ENCODE peak calls at places on chromosome 1, in five cellular contexts. One of them, this sample, is unnamed.

GRCh38 chr1:177023710-177024109 is 140.8 kb downstream of the ASTN1 start:
- DNase-seq in stimulated activated CD4-positive, alpha-beta T cell treated with anti-CD3 and anti-CD28 coated beads, Interleukin-12 subunit alpha, Interleukin-12 subunit beta, amount 100 ng/mL, for 48 hours: no peak
- DNase-seq in coronary artery: no peak
- DNase-seq in tibial artery: no peak
- DNase-seq in T-helper 17 cell: no peak
- DNase-seq in this sample: no peak

GRCh38 chr1:232134365-232134764 is 495.6 kb downstream of the SIPA1L2 start:
- DNase-seq in stimulated activated CD4-positive, alpha-beta T cell treated with anti-CD3 and anti-CD28 coated beads, Interleukin-12 subunit alpha, Interleukin-12 subunit beta, amount 100 ng/mL, for 48 hours: no peak
- DNase-seq in coronary artery: no peak
- DNase-seq in tibial artery: no peak
- DNase-seq in T-helper 17 cell: no peak
- DNase-seq in this sample: no peak

GRCh38 chr1:216212826-216213225 is 210.4 kb downstream of the USH2A start:
- DNase-seq in stimulated activated CD4-positive, alpha-beta T cell treated with anti-CD3 and anti-CD28 coated beads, Interleukin-12 subunit alpha, Interleukin-12 subunit beta, amount 100 ng/mL, for 48 hours: no peak
- DNase-seq in coronary artery: no peak
- DNase-seq in tibial artery: no peak
- DNase-seq in T-helper 17 cell: no peak
- DNase-seq in this sample: no peak

GRCh38 chr1:96559707-96560588 is 161.6 kb upstream of the PTBP2 start:
- DNase-seq in stimulated activated CD4-positive, alpha-beta T cell treated with anti-CD3 and anti-CD28 coated beads, Interleukin-12 subunit alpha, Interleukin-12 subunit beta, amount 100 ng/mL, for 48 hours: no peak
- DNase-seq in coronary artery: no peak
- DNase-seq in tibial artery: no peak
- DNase-seq in T-helper 17 cell: no peak
- DNase-seq in this sample: peak

GRCh38 chr1:59025201-59025600 is 241.4 kb upstream of the JUN start:
- DNase-seq in stimulated activated CD4-positive, alpha-beta T cell treated with anti-CD3 and anti-CD28 coated beads, Interleukin-12 subunit alpha, Interleukin-12 subunit beta, amount 100 ng/mL, for 48 hours: no peak
- DNase-seq in coronary artery: no peak
- DNase-seq in tibial artery: no peak
- DNase-seq in T-helper 17 cell: no peak
- DNase-seq in this sample: no peak

GRCh38 chr1:227918736-227919135 is 29.0 kb downstream of the WNT9A start:
- DNase-seq in stimulated activated CD4-positive, alpha-beta T cell treated with anti-CD3 and anti-CD28 coated beads, Interleukin-12 subunit alpha, Interleukin-12 subunit beta, amount 100 ng/mL, for 48 hours: no peak
- DNase-seq in coronary artery: no peak
- DNase-seq in tibial artery: no peak
- DNase-seq in T-helper 17 cell: no peak
- DNase-seq in this sample: no peak

GRCh38 chr1:205303247-205303888 is 18.2 kb downstream of the NUAK2 start:
- DNase-seq in stimulated activated CD4-positive, alpha-beta T cell treated with anti-CD3 and anti-CD28 coated beads, Interleukin-12 subunit alpha, Interleukin-12 subunit beta, amount 100 ng/mL, for 48 hours: no peak
- DNase-seq in coronary artery: no peak
- DNase-seq in tibial artery: no peak
- DNase-seq in T-helper 17 cell: no peak
- DNase-seq in this sample: no peak

GRCh38 chr1:78619803-78620579 is at the start of gene IFI44L:
- DNase-seq in stimulated activated CD4-positive, alpha-beta T cell treated with anti-CD3 and anti-CD28 coated beads, Interleukin-12 subunit alpha, Interleukin-12 subunit beta, amount 100 ng/mL, for 48 hours: peak
- DNase-seq in coronary artery: no peak
- DNase-seq in tibial artery: peak
- DNase-seq in T-helper 17 cell: no peak
- DNase-seq in this sample: peak

GRCh38 chr1:86731416-86731815 is 27.0 kb downstream of the SH3GLB1 start:
- DNase-seq in stimulated activated CD4-positive, alpha-beta T cell treated with anti-CD3 and anti-CD28 coated beads, Interleukin-12 subunit alpha, Interleukin-12 subunit beta, amount 100 ng/mL, for 48 hours: no peak
- DNase-seq in coronary artery: no peak
- DNase-seq in tibial artery: no peak
- DNase-seq in T-helper 17 cell: no peak
- DNase-seq in this sample: no peak

GRCh38 chr1:201013031-201013485 is 10.5 kb downstream of the KIF21B start:
- DNase-seq in stimulated activated CD4-positive, alpha-beta T cell treated with anti-CD3 and anti-CD28 coated beads, Interleukin-12 subunit alpha, Interleukin-12 subunit beta, amount 100 ng/mL, for 48 hours: no peak
- DNase-seq in coronary artery: no peak
- DNase-seq in tibial artery: no peak
- DNase-seq in T-helper 17 cell: no peak
- DNase-seq in this sample: no peak

GRCh38 chr1:240356568-240356967 is 255.4 kb downstream of the GREM2 start:
- DNase-seq in stimulated activated CD4-positive, alpha-beta T cell treated with anti-CD3 and anti-CD28 coated beads, Interleukin-12 subunit alpha, Interleukin-12 subunit beta, amount 100 ng/mL, for 48 hours: no peak
- DNase-seq in coronary artery: no peak
- DNase-seq in tibial artery: no peak
- DNase-seq in T-helper 17 cell: no peak
- DNase-seq in this sample: no peak

GRCh38 chr1:243394610-243395490 is 139.0 kb downstream of the SDCCAG8 start:
- DNase-seq in stimulated activated CD4-positive, alpha-beta T cell treated with anti-CD3 and anti-CD28 coated beads, Interleukin-12 subunit alpha, Interleukin-12 subunit beta, amount 100 ng/mL, for 48 hours: no peak
- DNase-seq in coronary artery: no peak
- DNase-seq in tibial artery: no peak
- DNase-seq in T-helper 17 cell: no peak
- DNase-seq in this sample: no peak

GRCh38 chr1:199688133-199688676 is 339.3 kb upstream of the NR5A2 start:
- DNase-seq in stimulated activated CD4-positive, alpha-beta T cell treated with anti-CD3 and anti-CD28 coated beads, Interleukin-12 subunit alpha, Interleukin-12 subunit beta, amount 100 ng/mL, for 48 hours: no peak
- DNase-seq in coronary artery: no peak
- DNase-seq in tibial artery: no peak
- DNase-seq in T-helper 17 cell: no peak
- DNase-seq in this sample: no peak

GRCh38 chr1:192700834-192701271 is 64.9 kb downstream of the RGS13 start:
- DNase-seq in stimulated activated CD4-positive, alpha-beta T cell treated with anti-CD3 and anti-CD28 coated beads, Interleukin-12 subunit alpha, Interleukin-12 subunit beta, amount 100 ng/mL, for 48 hours: no peak
- DNase-seq in coronary artery: no peak
- DNase-seq in tibial artery: no peak
- DNase-seq in T-helper 17 cell: no peak
- DNase-seq in this sample: peak

GRCh38 chr1:56461158-56462127 is 117.9 kb downstream of the PLPP3 start:
- DNase-seq in stimulated activated CD4-positive, alpha-beta T cell treated with anti-CD3 and anti-CD28 coated beads, Interleukin-12 subunit alpha, Interleukin-12 subunit beta, amount 100 ng/mL, for 48 hours: no peak
- DNase-seq in coronary artery: no peak
- DNase-seq in tibial artery: no peak
- DNase-seq in T-helper 17 cell: no peak
- DNase-seq in this sample: no peak

GRCh38 chr1:67713071-67713806 is 28.2 kb downstream of the GADD45A start:
- DNase-seq in stimulated activated CD4-positive, alpha-beta T cell treated with anti-CD3 and anti-CD28 coated beads, Interleukin-12 subunit alpha, Interleukin-12 subunit beta, amount 100 ng/mL, for 48 hours: no peak
- DNase-seq in coronary artery: no peak
- DNase-seq in tibial artery: no peak
- DNase-seq in T-helper 17 cell: no peak
- DNase-seq in this sample: no peak

GRCh38 chr1:25727819-25728286 is 72.1 kb upstream of the SELENON start:
- DNase-seq in stimulated activated CD4-positive, alpha-beta T cell treated with anti-CD3 and anti-CD28 coated beads, Interleukin-12 subunit alpha, Interleukin-12 subunit beta, amount 100 ng/mL, for 48 hours: no peak
- DNase-seq in coronary artery: no peak
- DNase-seq in tibial artery: no peak
- DNase-seq in T-helper 17 cell: no peak
- DNase-seq in this sample: no peak

GRCh38 chr1:156284762-156285161 is 637 bp downstream of the TMEM79 start:
- DNase-seq in stimulated activated CD4-positive, alpha-beta T cell treated with anti-CD3 and anti-CD28 coated beads, Interleukin-12 subunit alpha, Interleukin-12 subunit beta, amount 100 ng/mL, for 48 hours: no peak
- DNase-seq in coronary artery: no peak
- DNase-seq in tibial artery: no peak
- DNase-seq in T-helper 17 cell: no peak
- DNase-seq in this sample: no peak

GRCh38 chr1:199353906-199354305 is 673.6 kb upstream of the NR5A2 start:
- DNase-seq in stimulated activated CD4-positive, alpha-beta T cell treated with anti-CD3 and anti-CD28 coated beads, Interleukin-12 subunit alpha, Interleukin-12 subunit beta, amount 100 ng/mL, for 48 hours: no peak
- DNase-seq in coronary artery: no peak
- DNase-seq in tibial artery: no peak
- DNase-seq in T-helper 17 cell: no peak
- DNase-seq in this sample: no peak

GRCh38 chr1:116360435-116361173 is 12.4 kb upstream of the ATP1A1 start:
- DNase-seq in stimulated activated CD4-positive, alpha-beta T cell treated with anti-CD3 and anti-CD28 coated beads, Interleukin-12 subunit alpha, Interleukin-12 subunit beta, amount 100 ng/mL, for 48 hours: no peak
- DNase-seq in coronary artery: no peak
- DNase-seq in tibial artery: no peak
- DNase-seq in T-helper 17 cell: no peak
- DNase-seq in this sample: no peak

GRCh38 chr1:227778401-227778947 is 37.0 kb upstream of the PRSS38 start:
- DNase-seq in stimulated activated CD4-positive, alpha-beta T cell treated with anti-CD3 and anti-CD28 coated beads, Interleukin-12 subunit alpha, Interleukin-12 subunit beta, amount 100 ng/mL, for 48 hours: no peak
- DNase-seq in coronary artery: peak
- DNase-seq in tibial artery: peak
- DNase-seq in T-helper 17 cell: no peak
- DNase-seq in this sample: no peak

GRCh38 chr1:86018311-86018923 is 138.2 kb downstream of the COL24A1 start:
- DNase-seq in stimulated activated CD4-positive, alpha-beta T cell treated with anti-CD3 and anti-CD28 coated beads, Interleukin-12 subunit alpha, Interleukin-12 subunit beta, amount 100 ng/mL, for 48 hours: peak
- DNase-seq in coronary artery: no peak
- DNase-seq in tibial artery: no peak
- DNase-seq in T-helper 17 cell: no peak
- DNase-seq in this sample: no peak

GRCh38 chr1:79010589-79010988 is 4.1 kb upstream of the ADGRL4 start:
- DNase-seq in stimulated activated CD4-positive, alpha-beta T cell treated with anti-CD3 and anti-CD28 coated beads, Interleukin-12 subunit alpha, Interleukin-12 subunit beta, amount 100 ng/mL, for 48 hours: no peak
- DNase-seq in coronary artery: no peak
- DNase-seq in tibial artery: no peak
- DNase-seq in T-helper 17 cell: no peak
- DNase-seq in this sample: no peak

GRCh38 chr1:166811691-166812090 is 27.6 kb upstream of the POGK start:
- DNase-seq in stimulated activated CD4-positive, alpha-beta T cell treated with anti-CD3 and anti-CD28 coated beads, Interleukin-12 subunit alpha, Interleukin-12 subunit beta, amount 100 ng/mL, for 48 hours: no peak
- DNase-seq in coronary artery: no peak
- DNase-seq in tibial artery: no peak
- DNase-seq in T-helper 17 cell: no peak
- DNase-seq in this sample: no peak

GRCh38 chr1:244066954-244067716 is 16.1 kb downstream of the ZBTB18 start:
- DNase-seq in stimulated activated CD4-positive, alpha-beta T cell treated with anti-CD3 and anti-CD28 coated beads, Interleukin-12 subunit alpha, Interleukin-12 subunit beta, amount 100 ng/mL, for 48 hours: no peak
- DNase-seq in coronary artery: no peak
- DNase-seq in tibial artery: no peak
- DNase-seq in T-helper 17 cell: no peak
- DNase-seq in this sample: no peak

GRCh38 chr1:108513114-108513513 is 46.8 kb upstream of the EEIG2 start:
- DNase-seq in stimulated activated CD4-positive, alpha-beta T cell treated with anti-CD3 and anti-CD28 coated beads, Interleukin-12 subunit alpha, Interleukin-12 subunit beta, amount 100 ng/mL, for 48 hours: no peak
- DNase-seq in coronary artery: no peak
- DNase-seq in tibial artery: no peak
- DNase-seq in T-helper 17 cell: no peak
- DNase-seq in this sample: no peak

GRCh38 chr1:39525366-39526165 is 34.1 kb downstream of the BMP8A start:
- DNase-seq in stimulated activated CD4-positive, alpha-beta T cell treated with anti-CD3 and anti-CD28 coated beads, Interleukin-12 subunit alpha, Interleukin-12 subunit beta, amount 100 ng/mL, for 48 hours: no peak
- DNase-seq in coronary artery: no peak
- DNase-seq in tibial artery: peak
- DNase-seq in T-helper 17 cell: no peak
- DNase-seq in this sample: no peak

GRCh38 chr1:76494807-76495206 is 372.5 kb upstream of the ST6GALNAC5 start:
- DNase-seq in stimulated activated CD4-positive, alpha-beta T cell treated with anti-CD3 and anti-CD28 coated beads, Interleukin-12 subunit alpha, Interleukin-12 subunit beta, amount 100 ng/mL, for 48 hours: no peak
- DNase-seq in coronary artery: no peak
- DNase-seq in tibial artery: no peak
- DNase-seq in T-helper 17 cell: no peak
- DNase-seq in this sample: no peak

GRCh38 chr1:118184737-118185082 is 318 bp downstream of the SPAG17 start:
- DNase-seq in stimulated activated CD4-positive, alpha-beta T cell treated with anti-CD3 and anti-CD28 coated beads, Interleukin-12 subunit alpha, Interleukin-12 subunit beta, amount 100 ng/mL, for 48 hours: no peak
- DNase-seq in coronary artery: no peak
- DNase-seq in tibial artery: no peak
- DNase-seq in T-helper 17 cell: no peak
- DNase-seq in this sample: no peak

GRCh38 chr1:77994117-77994516 is 10.6 kb upstream of the DNAJB4 start:
- DNase-seq in stimulated activated CD4-positive, alpha-beta T cell treated with anti-CD3 and anti-CD28 coated beads, Interleukin-12 subunit alpha, Interleukin-12 subunit beta, amount 100 ng/mL, for 48 hours: no peak
- DNase-seq in coronary artery: no peak
- DNase-seq in tibial artery: no peak
- DNase-seq in T-helper 17 cell: no peak
- DNase-seq in this sample: no peak

GRCh38 chr1:54818461-54819194 is 17.5 kb upstream of the TTC22 start:
- DNase-seq in stimulated activated CD4-positive, alpha-beta T cell treated with anti-CD3 and anti-CD28 coated beads, Interleukin-12 subunit alpha, Interleukin-12 subunit beta, amount 100 ng/mL, for 48 hours: no peak
- DNase-seq in coronary artery: no peak
- DNase-seq in tibial artery: no peak
- DNase-seq in T-helper 17 cell: no peak
- DNase-seq in this sample: no peak

GRCh38 chr1:6178751-6179563 is 1.2 kb downstream of the CHD5 start:
- DNase-seq in stimulated activated CD4-positive, alpha-beta T cell treated with anti-CD3 and anti-CD28 coated beads, Interleukin-12 subunit alpha, Interleukin-12 subunit beta, amount 100 ng/mL, for 48 hours: no peak
- DNase-seq in coronary artery: no peak
- DNase-seq in tibial artery: no peak
- DNase-seq in T-helper 17 cell: no peak
- DNase-seq in this sample: no peak

GRCh38 chr1:153431427-153431826 is 15.1 kb downstream of the S100A7A start:
- DNase-seq in stimulated activated CD4-positive, alpha-beta T cell treated with anti-CD3 and anti-CD28 coated beads, Interleukin-12 subunit alpha, Interleukin-12 subunit beta, amount 100 ng/mL, for 48 hours: no peak
- DNase-seq in coronary artery: peak
- DNase-seq in tibial artery: no peak
- DNase-seq in T-helper 17 cell: no peak
- DNase-seq in this sample: no peak

GRCh38 chr1:80582980-80583379 is 1217.8 kb upstream of the ADGRL2 start:
- DNase-seq in stimulated activated CD4-positive, alpha-beta T cell treated with anti-CD3 and anti-CD28 coated beads, Interleukin-12 subunit alpha, Interleukin-12 subunit beta, amount 100 ng/mL, for 48 hours: no peak
- DNase-seq in coronary artery: no peak
- DNase-seq in tibial artery: no peak
- DNase-seq in T-helper 17 cell: no peak
- DNase-seq in this sample: no peak

GRCh38 chr1:204080163-204080903 is 7.4 kb downstream of the SOX13 start:
- DNase-seq in stimulated activated CD4-positive, alpha-beta T cell treated with anti-CD3 and anti-CD28 coated beads, Interleukin-12 subunit alpha, Interleukin-12 subunit beta, amount 100 ng/mL, for 48 hours: no peak
- DNase-seq in coronary artery: peak
- DNase-seq in tibial artery: peak
- DNase-seq in T-helper 17 cell: no peak
- DNase-seq in this sample: no peak

This sample was measured in brain pericyte.